ENCODE peak calls at places on chromosomes 13 and 19, in seven cellular contexts. T is ascending aorta, N is H9, O is MM.1S, R is lower lobe of right lung, Q is heart left ventricle, Z is pancreas. P is an unnamed sample.

GRCh38 chr13:90089051-90089450 is 1258.4 kb upstream of the MIR17HG start:
- DNase-seq in T (no peak), R (no peak), O (no peak), Z (no peak), Q (no peak), N (no peak), P (no peak)

GRCh38 chr19:16175954-16176353 is 2.6 kb upstream of the CIB3 start:
- DNase-seq in N (no peak), T (no peak), R (no peak), Q (no peak), Z (no peak), O (peak; percentile 84), P (no peak)

GRCh38 chr13:36533806-36534205 is 101.5 kb downstream of the CCNA1 start:
- DNase-seq in O (no peak), Z (no peak), T (no peak), N (no peak), R (no peak), Q (no peak), P (peak; percentile 77)

GRCh38 chr19:4985551-4985991 is 16.7 kb downstream of the KDM4B start:
- DNase-seq in O (no peak), Z (no peak), N (no peak), R (no peak), Q (no peak), T (no peak), P (no peak)

GRCh38 chr19:54449701-54450069 is 686 bp downstream of the LENG8 start:
- DNase-seq in R (peak; percentile 47), Q (no peak), N (no peak), T (no peak), O (no peak), Z (no peak), P (no peak)

GRCh38 chr13:28707629-28708427 is 10.9 kb downstream of the SLC46A3 start:
- DNase-seq in T (no peak), Z (no peak), O (peak; percentile 55), R (no peak), N (no peak), Q (no peak), P (peak; percentile 51)

GRCh38 chr19:10601999-10602329 is 14.9 kb upstream of the AP1M2 start:
- DNase-seq in Q (no peak), Z (no peak), R (no peak), O (no peak), T (no peak), N (no peak), P (no peak)

GRCh38 chr19:13029893-13030292 is 34.6 kb downstream of the NFIX start:
- DNase-seq in Z (no peak), Q (no peak), T (no peak), R (no peak), N (peak; percentile 63), O (peak; percentile 49), P (no peak)

GRCh38 chr19:4986056-4986455 is 17.1 kb downstream of the KDM4B start:
- DNase-seq in O (no peak), Z (no peak), Q (no peak), T (no peak), R (no peak), N (no peak), P (no peak)

GRCh38 chr19:13633109-13633508 is 126.8 kb upstream of the CACNA1A start:
- DNase-seq in R (no peak), O (no peak), T (no peak), N (peak; percentile 49), Q (no peak), Z (peak; percentile 25), P (no peak)

GRCh38 chr13:99977912-99978780 is 3.4 kb upstream of the ZIC2 start:
- DNase-seq in Z (no peak), R (no peak), Q (no peak), N (peak; percentile 52), O (no peak), T (no peak), P (no peak)

GRCh38 chr19:45766919-45767346 is 2.1 kb downstream of the SIX5 start:
- DNase-seq in R (no peak), T (no peak), Z (peak; percentile 58), O (no peak), N (no peak), Q (peak; percentile 64), P (no peak)

GRCh38 chr13:20301391-20302071 is 69.4 kb upstream of the GJB6 start:
- DNase-seq in Q (peak; percentile 28), O (no peak), N (peak; percentile 48), Z (no peak), R (no peak), T (no peak), P (no peak)

GRCh38 chr13:107203146-107203847 is 635.4 kb upstream of the ARGLU1 start:
- DNase-seq in N (peak; percentile 70), O (no peak), T (no peak), R (no peak), Z (no peak), Q (no peak), P (no peak)

GRCh38 chr13:100530645-100531044 is 57.9 kb downstream of the GGACT start:
- DNase-seq in T (no peak), R (no peak), N (peak; percentile 27), O (no peak), Q (no peak), Z (no peak), P (no peak)

GRCh38 chr13:108919036-108919907 is 289.9 kb downstream of the MYO16 start:
- DNase-seq in Z (no peak), O (no peak), R (no peak), T (no peak), Q (no peak), N (no peak), P (peak; percentile 80)

GRCh38 chr13:48727252-48728011 is 73.7 kb downstream of the CYSLTR2 start:
- DNase-seq in O (no peak), Q (peak; percentile 63), T (no peak), R (no peak), Z (no peak), N (no peak), P (no peak)

GRCh38 chr19:48489608-48490216 is 20.5 kb downstream of the CYTH2 start:
- DNase-seq in Z (peak; percentile 70), R (peak; percentile 85), N (peak; percentile 92), T (no peak), O (peak; percentile 83), Q (peak; percentile 68), P (no peak)

GRCh38 chr19:51529301-51529700 is 2.2 kb downstream of the SIGLEC6 start:
- DNase-seq in T (no peak), R (no peak), Q (no peak), Z (no peak), O (no peak), N (no peak), P (no peak)
- H3K4me1 ChIP-seq in T (no peaks in the 10 kb centered on the region), R (no peaks in the 10 kb centered on the region), Q (no peaks in the 10 kb centered on the region), Z (no peaks in the 10 kb centered on the region), O (no peaks in the 10 kb centered on the region), N (no peaks in the 10 kb centered on the region), P (no peaks in the 10 kb centered on the region)

GRCh38 chr19:40457048-40457447 is 8.5 kb downstream of the BLVRB start:
- DNase-seq in Q (no peak), R (no peak), N (no peak), Z (no peak), T (no peak), O (no peak), P (no peak)

GRCh38 chr19:40452016-40452415 is 7.9 kb upstream of the SERTAD3 start:
- DNase-seq in N (no peak), O (no peak), Z (no peak), T (no peak), R (no peak), Q (no peak), P (no peak)

GRCh38 chr19:40450664-40451063 is 6.5 kb upstream of the SERTAD3 start:
- DNase-seq in R (no peak), T (no peak), N (no peak), O (no peak), Q (no peak), Z (no peak), P (no peak)

GRCh38 chr19:40449506-40449905 is 5.4 kb upstream of the SERTAD3 start:
- DNase-seq in Z (no peak), O (no peak), T (no peak), N (no peak), Q (no peak), R (no peak), P (no peak)

DNA sequence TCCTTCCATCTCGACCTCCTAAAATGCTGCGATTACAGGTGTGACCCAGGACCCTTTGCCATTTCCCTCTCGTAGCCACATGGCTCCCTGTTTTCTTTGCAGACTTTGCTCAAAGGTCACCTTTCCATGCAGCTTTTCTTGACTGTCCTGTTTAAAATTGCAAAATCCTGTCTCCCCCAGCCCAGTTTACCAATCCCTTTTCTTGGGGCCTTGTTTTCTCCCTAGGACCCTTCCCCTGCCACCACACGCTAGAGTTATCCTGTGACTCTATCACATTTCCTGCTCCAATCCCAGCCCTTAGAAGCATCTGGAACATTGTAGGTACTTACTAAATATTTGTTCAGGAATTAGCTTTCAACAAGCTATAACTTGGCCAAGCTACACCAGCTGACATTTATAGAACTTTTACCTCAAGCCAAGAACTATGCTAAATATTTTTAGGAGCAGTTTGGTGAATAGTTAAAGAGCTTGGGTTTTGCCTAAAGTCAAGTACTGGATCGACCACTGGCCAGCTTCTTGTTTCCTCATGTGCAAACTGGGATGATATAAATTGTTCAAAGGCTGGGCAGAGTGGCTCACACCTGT is 9.1 kb upstream of the SERTAD3 start:
- DNase-seq in R (no peak), O (no peak), N (no peak), Z (no peak), T (no peak), Q (no peak), P (peak; percentile 57)
- H3K27ac ChIP-seq in R (no peak overlapping the region), O (no peak overlapping the region), N (no peak overlapping the region), Z (no peak overlapping the region), T (no peak overlapping the region), Q (no peak overlapping the region), P (no peak overlapping the region)

GRCh38 chr13:40197049-40197448 is 469.4 kb downstream of the FOXO1 start:
- DNase-seq in N (no peak), Q (no peak), O (no peak), R (no peak), T (no peak), Z (no peak), P (no peak)
- H3K4me1 ChIP-seq in N (no peaks in the 10 kb centered on the region), Q (peaks cover 28% of the 10 kb centered on the region), O (no peaks in the 10 kb centered on the region), R (peaks cover 12% of the 10 kb centered on the region), T (peaks cover 26% of the 10 kb centered on the region), Z (peaks cover under 1% of the 10 kb centered on the region), P (no peaks in the 10 kb centered on the region)

DNA sequence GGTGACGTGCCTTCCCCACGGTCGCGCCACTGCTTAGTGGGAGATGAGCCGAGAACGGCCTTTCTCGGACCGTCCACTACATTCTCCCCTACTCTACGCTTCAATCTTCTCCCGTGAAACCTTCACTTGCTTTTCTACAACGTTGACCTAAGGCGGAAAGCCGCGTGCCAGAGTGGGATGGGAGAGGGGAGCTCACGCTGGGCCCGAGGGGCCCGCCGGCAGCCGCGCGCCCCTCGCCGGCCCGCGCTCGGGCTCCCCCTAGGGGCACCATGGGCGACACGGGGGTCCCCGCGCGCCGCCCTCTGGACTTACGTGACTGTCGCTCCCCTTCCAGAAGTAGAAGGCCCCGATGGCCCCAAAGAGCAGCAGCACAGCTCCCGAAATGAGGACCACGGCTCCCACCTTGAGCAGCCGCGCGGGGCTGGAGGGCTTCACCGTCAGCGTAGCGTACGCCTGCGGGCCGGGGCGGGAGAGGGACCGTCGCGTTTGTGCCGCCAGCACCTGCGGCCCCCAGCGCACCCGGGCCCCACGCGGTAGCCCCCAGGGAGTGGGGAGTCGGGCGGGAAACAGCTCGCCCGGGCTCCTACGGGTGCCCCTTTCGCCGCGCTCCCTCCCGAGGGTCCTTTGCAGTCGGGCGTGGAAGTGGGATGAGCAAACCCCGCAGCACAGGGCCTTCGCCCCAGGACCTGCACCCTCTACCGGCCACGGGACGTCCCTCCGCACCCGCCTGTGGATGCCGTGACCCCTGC is 727 bp downstream of the CNMD start:
- DNase-seq in Q (no peak), Z (no peak), T (no peak), O (no peak), R (no peak), N (peak; percentile 62), P (no peak)
- H3K27ac ChIP-seq in Q (no peak overlapping the region), Z (no peak overlapping the region), T (no peak overlapping the region), O (no peak overlapping the region), R (no peak overlapping the region), N (no peak overlapping the region), P (no peak overlapping the region)